ENCODE peak calls at places on chromosomes 5 and 9, in six cellular contexts. I is RPMI7951; Y is stimulated activated CD4-positive, alpha-beta T cell treated with anti-CD3 and anti-CD28 coated beads, TNF-alpha, amount 100 ng/mL, for 1 hour; Q is HuH-7.5; R is spleen; C is cardiac fibroblast. V is an unnamed sample.

GRCh38 chr5:136081192-136081591 is 51.5 kb upstream of the SMAD5 start:
- DNase-seq in C (no peak), Y (no peak), R (no peak), I (no peak), Q (no peak), V (no peak)

GRCh38 chr5:123154857-123155467 is 65.9 kb downstream of the PRDM6 start:
- DNase-seq in Y (no peak), I (no peak), C (peak), Q (no peak), R (no peak), V (no peak)

GRCh38 chr5:138536665-138537315 is 6.2 kb downstream of the ETF1 start:
- DNase-seq in Y (no peak), I (peak), C (peak), R (no peak), Q (no peak), V (no peak)

GRCh38 chr9:136808781-136809158 is 1.0 kb downstream of the RABL6 start:
- DNase-seq in Q (no peak), C (peak), Y (no peak), I (peak), R (no peak), V (no peak)

GRCh38 chr9:75152416-75152815 is 64.1 kb downstream of the OSTF1 start:
- DNase-seq in I (no peak), C (no peak), Y (peak), Q (no peak), R (no peak), V (no peak)

GRCh38 chr9:133168432-133168831 is 4.7 kb upstream of the GBGT1 start:
- DNase-seq in R (peak), Y (no peak), Q (no peak), C (no peak), I (no peak), V (no peak)

GRCh38 chr9:19108038-19108437 is 5.3 kb upstream of the HAUS6 start:
- DNase-seq in I (no peak), C (no peak), Y (no peak), Q (no peak), R (no peak), V (no peak)

GRCh38 chr9:135602789-135603481 is 36.4 kb downstream of the GLT6D1 start:
- DNase-seq in R (peak), C (peak), I (peak), Q (peak), Y (no peak), V (peak)

V was measured in A172.